ENCODE peak calls at places on chromosome 16, in seven cellular contexts. J is activated naive CD4-positive, alpha-beta T cell treated with anti-CD3 and anti-CD28 coated beads, Interleukin-2, amount 50 U/mL, for 72 hours; S is uterus; G is SJCRH30; K is NCI-H1092 treated with DMSO at 0.1 percent for 48 hours; Y is ovary; N is fibroblast of lung. A is an unnamed sample.
A peak's percentile ranks its signal among the peaks of the same experiment; 100 is the strongest.

GRCh38 chr16:23876256-23876896 is 40.6 kb downstream of the PRKCB start:
- DNase-seq in J (no peak), S (no peak), G (no peak), Y (no peak), K (no peak), N (peak; percentile 1), A (no peak)

GRCh38 chr16:58507963-58508670 is 7.2 kb upstream of the SETD6 start:
- DNase-seq in Y (peak; percentile 2), J (no peak), S (no peak), N (no peak), G (no peak), K (no peak), A (no peak)

GRCh38 chr16:57335361-57335760 is 23.2 kb upstream of the CCL22 start:
- DNase-seq in G (no peak), J (no peak), K (no peak), Y (no peak), S (no peak), N (no peak), A (no peak)

GRCh38 chr16:14095883-14096551 is 24.9 kb downstream of the MRTFB start:
- DNase-seq in S (no peak), Y (no peak), N (peak; percentile 64), G (no peak), K (no peak), J (no peak), A (no peak)

GRCh38 chr16:69613283-69614154 is 47.8 kb downstream of the NFAT5 start:
- DNase-seq in Y (no peak), K (no peak), S (no peak), J (no peak), G (no peak), N (peak; percentile 33), A (no peak)

GRCh38 chr16:9885457-9885856 is 296.8 kb downstream of the GRIN2A start:
- DNase-seq in N (no peak), S (no peak), Y (peak; percentile 12), J (no peak), K (no peak), G (no peak), A (no peak)

GRCh38 chr16:48546774-48547173 is 63.2 kb downstream of the N4BP1 start:
- DNase-seq in J (no peak), Y (no peak), G (no peak), K (peak; percentile 75), S (no peak), N (no peak), A (no peak)

GRCh38 chr16:22933173-22933572 is 119.2 kb downstream of the HS3ST2 start:
- DNase-seq in S (peak; percentile 26), Y (no peak), J (no peak), K (no peak), N (no peak), G (no peak), A (no peak)

GRCh38 chr16:28923231-28923587 is 1.8 kb downstream of the RABEP2 start:
- DNase-seq in S (no peak), N (no peak), Y (no peak), J (no peak), G (no peak), K (no peak), A (no peak)

GRCh38 chr16:86492961-86493639 is 17.2 kb upstream of the FOXF1 start:
- DNase-seq in N (no peak), G (no peak), Y (no peak), S (no peak), K (no peak), J (no peak), A (no peak)

GRCh38 chr16:71883849-71884638 is at the start of gene ZNF821:
- DNase-seq in Y (peak; percentile 84), N (peak; percentile 75), J (peak; percentile 83), K (peak; percentile 79), G (peak; percentile 83), S (peak; percentile 82), A (peak; percentile 27)

GRCh38 chr16:27322858-27323780 is 9.3 kb downstream of the IL4R start:
- DNase-seq in J (no peak), K (no peak), S (peak; percentile 10), Y (no peak), N (no peak), G (no peak), A (no peak)

GRCh38 chr16:22638393-22639206 is 127.9 kb downstream of the NPIPB5 start:
- DNase-seq in G (no peak), K (no peak), S (no peak), J (no peak), Y (no peak), N (no peak), A (peak; percentile 86)

GRCh38 chr16:67796099-67796718 is 10.2 kb downstream of the RANBP10 start:
- DNase-seq in N (no peak), Y (no peak), J (no peak), S (no peak), G (peak; percentile 24), K (no peak), A (no peak)

GRCh38 chr16:2860826-2861567 is 3.0 kb upstream of the PRSS22 start:
- DNase-seq in Y (no peak), K (no peak), J (no peak), N (no peak), S (no peak), G (peak; percentile 46), A (no peak)

GRCh38 chr16:61993076-61993475 is 43.2 kb downstream of the CDH8 start:
- DNase-seq in S (no peak), G (no peak), J (no peak), K (no peak), N (no peak), Y (no peak), A (no peak)

GRCh38 chr16:78490847-78491246 is 391.4 kb downstream of the WWOX start:
- DNase-seq in N (no peak), J (no peak), S (no peak), Y (no peak), K (no peak), G (no peak), A (no peak)

GRCh38 chr16:7227193-7227825 is 105.3 kb upstream of the RBFOX1 start:
- DNase-seq in N (no peak), G (peak; percentile 44), K (peak; percentile 48), S (no peak), J (no peak), Y (no peak), A (no peak)

GRCh38 chr16:89289428-89290395 is 72.2 kb downstream of the ZNF778 start:
- DNase-seq in Y (peak; percentile 71), K (peak; percentile 36), S (no peak), G (peak; percentile 87), J (peak; percentile 81), N (peak; percentile 37), A (peak; percentile 63)

GRCh38 chr16:68232335-68232734 is 3.6 kb downstream of the ESRP2 start:
- DNase-seq in S (no peak), K (no peak), Y (peak; percentile 14), J (no peak), G (no peak), N (no peak), A (no peak)

GRCh38 chr16:1614226-1615102 is 2.3 kb downstream of the CRAMP1 start:
- DNase-seq in K (no peak), J (peak; percentile 27), G (peak; percentile 56), S (no peak), N (peak; percentile 38), Y (no peak), A (peak; percentile 15)

GRCh38 chr16:9102379-9102778 is 10.9 kb downstream of the HAPSTR1 start:
- DNase-seq in Y (no peak), N (peak; percentile 94), G (no peak), S (no peak), J (no peak), K (no peak), A (peak; percentile 87)

GRCh38 chr16:8959921-8960787 is 3.6 kb downstream of the USP7 start:
- DNase-seq in S (no peak), G (peak; percentile 66), J (no peak), Y (peak; percentile 36), N (peak; percentile 40), K (no peak), A (no peak)

GRCh38 chr16:79970551-79971236 is 370.2 kb upstream of the MAF start:
- DNase-seq in Y (peak; percentile 74), K (no peak), S (peak; percentile 69), G (no peak), J (no peak), N (peak; percentile 11), A (no peak)

GRCh38 chr16:3878610-3879009 is 1.9 kb downstream of the CREBBP start:
- DNase-seq in K (no peak), Y (no peak), G (peak; percentile 38), S (no peak), N (peak; percentile 37), J (no peak), A (peak; percentile 21)

GRCh38 chr16:81997738-81998137 is 13.5 kb downstream of the SDR42E1 start:
- DNase-seq in Y (no peak), N (peak; percentile 87), S (peak; percentile 45), J (no peak), G (peak; percentile 5), K (no peak), A (peak; percentile 76)

GRCh38 chr16:70737377-70738082 is 51.7 kb upstream of the MTSS2 start:
- DNase-seq in J (peak; percentile 81), G (peak; percentile 55), S (peak; percentile 67), N (peak; percentile 80), K (no peak), Y (peak; percentile 54), A (peak; percentile 92)

GRCh38 chr16:64211306-64211705 is 910.6 kb downstream of the CDH11 start:
- DNase-seq in Y (no peak), N (peak; percentile 10), J (no peak), S (no peak), K (no peak), G (no peak), A (no peak)

GRCh38 chr16:71807905-71808592 is 585 bp downstream of the AP1G1 start:
- DNase-seq in S (peak; percentile 26), J (no peak), Y (no peak), G (no peak), K (peak; percentile 22), N (peak; percentile 38), A (no peak)

GRCh38 chr16:50166511-50167500 is 13.7 kb downstream of the TENT4B start:
- DNase-seq in N (peak; percentile 35), G (no peak), Y (no peak), J (no peak), K (no peak), S (no peak), A (no peak)

GRCh38 chr16:55107851-55108250 is 177.2 kb downstream of the IRX5 start:
- DNase-seq in Y (no peak), G (no peak), S (no peak), N (no peak), K (no peak), J (no peak), A (no peak)

GRCh38 chr16:30430428-30430970 is 669 bp upstream of the DCTPP1 start:
- DNase-seq in N (no peak), J (no peak), K (no peak), S (no peak), G (peak; percentile 87), Y (no peak), A (no peak)

GRCh38 chr16:27468941-27469531 is 67.1 kb downstream of the IL21R start:
- DNase-seq in Y (no peak), S (no peak), N (no peak), K (no peak), G (no peak), J (no peak), A (no peak)

GRCh38 chr16:74954763-74955162 is 30.2 kb downstream of the WDR59 start:
- DNase-seq in J (no peak), S (no peak), K (no peak), G (no peak), N (no peak), Y (no peak), A (no peak)

GRCh38 chr16:71552698-71553503 is 24.0 kb downstream of the TAT start:
- DNase-seq in S (no peak), K (no peak), G (peak; percentile 13), N (no peak), Y (no peak), J (no peak), A (no peak)

GRCh38 chr16:50644730-50645129 is 36.4 kb downstream of the SNX20 start:
- DNase-seq in Y (no peak), K (no peak), N (peak; percentile 36), S (peak; percentile 32), G (no peak), J (peak; percentile 28), A (no peak)

A was measured in HFFc6.